ENCODE peak calls at places on chromosomes 4 and X, in eight cellular contexts. C is NCI-H2171 treated with DMSO at 0.1 percent for 48 hours; W is activated naive CD4-positive, alpha-beta T cell; B is B cell; L is transverse colon; M is ACHN; R is AML-193; G is hepatocyte. X is an unnamed sample.

GRCh38 chr4:2354760-2355159 is 63.7 kb downstream of the ZFYVE28 start:
- DNase-seq in B (peak; percentile 75), G (no peak), W (no peak), C (no peak), L (peak; percentile 5), M (no peak), R (no peak), X (no peak)

GRCh38 chr4:10664408-10664807 is 20.2 kb downstream of the CLNK start:
- DNase-seq in W (no peak), M (peak; percentile 83), G (peak; percentile 28), B (no peak), R (no peak), C (no peak), L (no peak), X (no peak)

GRCh38 chr4:13891544-13891939 is 264.0 kb upstream of the BOD1L1 start:
- DNase-seq in C (no peak), R (no peak), M (no peak), W (no peak), L (no peak), G (no peak), B (no peak), X (no peak)

GRCh38 chr4:83781434-83781833 is 245.5 kb downstream of the GPAT3 start:
- DNase-seq in M (no peak), L (no peak), B (no peak), G (no peak), C (no peak), R (no peak), W (no peak), X (no peak)

GRCh38 chr4:55865228-55865806 is 11.9 kb downstream of the EXOC1 start:
- DNase-seq in L (no peak), C (no peak), R (no peak), B (no peak), G (no peak), M (peak; percentile 21), W (no peak), X (no peak)

GRCh38 chrX:96480081-96480480 is 204.6 kb upstream of the DIAPH2 start:
- DNase-seq in W (no peak), R (no peak), B (no peak), L (no peak), G (no peak), C (no peak), M (no peak), X (no peak)

GRCh38 chrX:150365953-150366911 is 3.1 kb downstream of the MAMLD1 start:
- DNase-seq in C (peak; percentile 17), W (no peak), M (peak; percentile 37), R (no peak), B (no peak), L (peak; percentile 33), G (peak; percentile 70), X (no peak)

GRCh38 chrX:37995428-37995827 is 10.9 kb upstream of the SYTL5 start:
- DNase-seq in R (no peak), W (no peak), M (no peak), G (no peak), L (no peak), B (no peak), C (no peak), X (no peak)

GRCh38 chr4:24116107-24116506 is 226.3 kb upstream of the PPARGC1A start:
- DNase-seq in L (no peak), G (no peak), M (no peak), R (no peak), C (no peak), W (no peak), B (no peak), X (no peak)

X was measured in mesenteric fat pad.